ENCODE peak calls at places on chromosomes 7 and 10, in six cellular contexts. P is gastrocnemius medialis; X is GM06990; L is NT2/D1; H is naive thymus-derived CD4-positive, alpha-beta T cell; D is A673. A is an unnamed sample.
A peak's percentile ranks its signal among the peaks of the same experiment; 100 is the strongest.

GRCh38 chr7:24703296-24703695 is 54.0 kb downstream of the GSDME start:
- DNase-seq in P (no peak), X (no peak), L (no peak), H (no peak), D (no peak), A (no peak)

GRCh38 chr10:17227367-17228080 is 517 bp upstream of the VIM start:
- DNase-seq in P (no peak), X (peak; percentile 52), L (no peak), H (no peak), D (peak; percentile 80), A (no peak)

GRCh38 chr10:116185199-116185598 is 87.8 kb downstream of the GFRA1 start:
- DNase-seq in P (no peak), X (no peak), L (no peak), H (no peak), D (no peak), A (no peak)

GRCh38 chr10:43853369-43853768 is 204.7 kb upstream of the ZNF32 start:
- DNase-seq in P (no peak), X (no peak), L (no peak), H (no peak), D (no peak), A (no peak)

GRCh38 chr7:77944183-77945182 is 145.9 kb downstream of the PHTF2 start:
- DNase-seq in P (no peak), X (no peak), L (no peak), H (no peak), D (no peak), A (no peak)

GRCh38 chr10:47379901-47380300 is 4.2 kb downstream of the ZNF488 start:
- DNase-seq in P (no peak), X (no peak), L (no peak), H (no peak), D (no peak), A (no peak)

GRCh38 chr7:144534196-144534595 is 130.7 kb upstream of the NOBOX start:
- DNase-seq in P (no peak), X (no peak), L (no peak), H (no peak), D (no peak), A (no peak)

GRCh38 chr10:73922007-73922863 is 11.3 kb downstream of the PLAU start:
- DNase-seq in P (no peak), X (no peak), L (no peak), H (no peak), D (no peak), A (no peak)

GRCh38 chr7:137454169-137455166 is 110.9 kb upstream of the PTN start:
- DNase-seq in P (peak; percentile 31), X (no peak), L (no peak), H (no peak), D (peak; percentile 59), A (no peak)

GRCh38 chr10:92103376-92104084 is 180.0 kb downstream of the BTAF1 start:
- DNase-seq in P (no peak), X (no peak), L (no peak), H (no peak), D (no peak), A (no peak)

GRCh38 chr7:137944168-137944567 is 57.7 kb downstream of the CREB3L2 start:
- DNase-seq in P (no peak), X (no peak), L (no peak), H (no peak), D (no peak), A (no peak)

GRCh38 chr10:87702260-87702972 is 42.7 kb downstream of the PAPSS2 start:
- DNase-seq in P (no peak), X (no peak), L (no peak), H (no peak), D (no peak), A (no peak)

GRCh38 chr10:110269641-110270318 is 34.9 kb downstream of the SMNDC1 start:
- DNase-seq in P (peak; percentile 42), X (no peak), L (no peak), H (no peak), D (peak; percentile 18), A (no peak)

GRCh38 chr7:158357106-158357897 is 230.3 kb downstream of the PTPRN2 start:
- DNase-seq in P (no peak), X (no peak), L (no peak), H (no peak), D (no peak), A (peak; percentile 53)

GRCh38 chr7:134645935-134646334 is 718 bp upstream of the BPGM start:
- DNase-seq in P (no peak), X (no peak), L (no peak), H (no peak), D (peak; percentile 19), A (no peak)

GRCh38 chr10:112356686-112357085 is 17.2 kb upstream of the ACSL5 start:
- DNase-seq in P (no peak), X (no peak), L (no peak), H (no peak), D (no peak), A (no peak)

GRCh38 chr10:126397640-126398382 is 9.5 kb upstream of the ADAM12 start:
- DNase-seq in P (no peak), X (no peak), L (peak; percentile 32), H (no peak), D (no peak), A (peak; percentile 39)

GRCh38 chr7:56110611-56111010 is 4.3 kb upstream of the CHCHD2 start:
- DNase-seq in P (no peak), X (no peak), L (no peak), H (no peak), D (no peak), A (no peak)

GRCh38 chr7:120709931-120710330 is 148.0 kb downstream of the TSPAN12 start:
- DNase-seq in P (no peak), X (no peak), L (no peak), H (no peak), D (peak; percentile 17), A (no peak)

GRCh38 chr10:23099816-23100215 is 4.4 kb downstream of the MSRB2 start:
- DNase-seq in P (no peak), X (no peak), L (no peak), H (no peak), D (peak; percentile 39), A (no peak)

GRCh38 chr7:25739096-25739495 is 412.9 kb upstream of the NFE2L3 start:
- DNase-seq in P (no peak), X (no peak), L (no peak), H (no peak), D (no peak), A (no peak)

GRCh38 chr7:23246540-23246939 is at the start of gene GPNMB:
- DNase-seq in P (peak; percentile 50), X (no peak), L (no peak), H (no peak), D (peak; percentile 18), A (peak; percentile 85)

GRCh38 chr7:44104880-44105771 is 981 bp downstream of the AEBP1 start:
- DNase-seq in P (no peak), X (no peak), L (no peak), H (no peak), D (no peak), A (peak; percentile 81)

GRCh38 chr7:55092186-55092976 is 73.6 kb downstream of the EGFR start:
- DNase-seq in P (no peak), X (no peak), L (no peak), H (no peak), D (peak; percentile 6), A (no peak)

GRCh38 chr7:115221484-115221883 is 299.6 kb downstream of the MDFIC start:
- DNase-seq in P (no peak), X (no peak), L (no peak), H (no peak), D (no peak), A (no peak)

GRCh38 chr10:21165489-21165888 is 268.4 kb upstream of the NEBL start:
- DNase-seq in P (no peak), X (no peak), L (no peak), H (no peak), D (no peak), A (no peak)

GRCh38 chr10:62373639-62373994 is 552 bp upstream of the ZNF365 start:
- DNase-seq in P (no peak), X (no peak), L (no peak), H (no peak), D (no peak), A (no peak)
- H3K4me3 ChIP-seq in P (peak overlapping the region; percentile 43), X (no peak overlapping the region), L (peak overlapping the region; percentile 48), H (peak overlapping the region; percentile 54), D (peak overlapping the region; percentile 61), A (peak overlapping the region; percentile 68)

DNA sequence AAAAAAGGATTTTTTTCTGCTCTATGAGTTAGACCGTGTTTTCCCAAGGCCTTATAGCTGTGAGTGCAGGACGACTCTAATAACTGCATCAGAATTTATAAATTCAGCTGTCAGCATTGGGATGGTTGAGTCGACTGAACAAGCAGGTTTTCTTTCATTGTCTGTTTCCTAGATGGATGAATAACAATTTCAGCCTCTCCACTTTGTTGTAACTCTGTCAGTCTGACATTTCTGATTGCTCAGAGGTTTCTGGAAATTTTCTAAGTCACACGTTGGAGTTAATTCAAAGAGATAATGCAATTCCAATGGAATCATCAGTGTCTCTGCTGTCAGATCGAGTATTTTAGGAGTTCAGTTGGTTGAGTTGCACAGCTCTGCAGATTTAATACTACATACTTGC is 159.2 kb downstream of the CHN2 start:
- DNase-seq in P (no peak), X (no peak), L (no peak), H (no peak), D (no peak), A (no peak)
- H3K4me3 ChIP-seq in P (no peak overlapping the region), X (no peak overlapping the region), L (no peak overlapping the region), H (no peak overlapping the region), D (no peak overlapping the region), A (no peak overlapping the region)

DNA sequence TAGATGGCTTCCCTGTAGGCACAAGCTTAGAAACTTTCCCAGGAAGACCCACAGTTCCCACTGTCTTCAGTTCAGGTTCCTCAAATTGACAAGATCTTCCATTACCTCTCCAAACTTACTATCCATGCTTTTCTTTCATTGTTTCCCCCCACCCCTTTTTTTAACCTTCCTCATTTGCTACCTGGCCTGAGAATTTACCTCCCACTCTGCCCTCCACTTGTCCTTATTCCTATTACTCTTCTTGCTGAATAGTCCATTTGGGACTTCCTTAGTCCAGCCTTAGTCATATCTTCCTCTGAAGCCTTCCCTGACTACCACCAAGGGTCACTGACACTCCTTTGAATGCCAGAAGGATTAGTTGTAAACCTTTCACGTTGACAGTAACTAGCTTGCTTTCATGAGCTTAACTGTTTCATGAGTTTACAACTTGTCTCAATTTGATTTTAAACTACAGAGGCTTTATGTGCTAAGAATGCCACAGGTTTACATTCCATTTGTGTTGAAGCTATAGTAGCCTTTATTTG is 1.2 kb upstream of the CALU start:
- DNase-seq in P (no peak), X (no peak), L (no peak), H (no peak), D (no peak), A (no peak)
- H3K4me3 ChIP-seq in P (no peak overlapping the region), X (no peak overlapping the region), L (no peak overlapping the region), H (no peak overlapping the region), D (no peak overlapping the region), A (no peak overlapping the region)

GRCh38 chr7:27762062-27762461 is 22.1 kb downstream of the TAX1BP1 start:
- DNase-seq in P (no peak), X (no peak), L (no peak), H (no peak), D (no peak), A (no peak)

GRCh38 chr7:27765856-27766255 is 25.9 kb downstream of the TAX1BP1 start:
- DNase-seq in P (no peak), X (no peak), L (no peak), H (no peak), D (no peak), A (no peak)

GRCh38 chr7:27764109-27764508 is 24.1 kb downstream of the TAX1BP1 start:
- DNase-seq in P (no peak), X (no peak), L (no peak), H (no peak), D (no peak), A (no peak)

GRCh38 chr7:27771111-27771510 is 31.1 kb downstream of the TAX1BP1 start:
- DNase-seq in P (no peak), X (no peak), L (no peak), H (no peak), D (no peak), A (no peak)

GRCh38 chr7:27767374-27767773 is 27.4 kb downstream of the TAX1BP1 start:
- DNase-seq in P (no peak), X (no peak), L (no peak), H (no peak), D (no peak), A (no peak)
- H3K4me3 ChIP-seq in P (no peak overlapping the region), X (no peak overlapping the region), L (no peak overlapping the region), H (no peak overlapping the region), D (no peak overlapping the region), A (no peak overlapping the region)

A was measured in tibial artery.